ENCODE peak calls at places on chromosomes 16 and 17, in four cellular contexts. Q is mesenchymal stem cell, M is mesendoderm, F is IMR-90. C is an unnamed sample.

GRCh38 chr17:76404976-76405563 is 20.7 kb downstream of the SPHK1 start:
- DNase-seq in Q (no peak), M (no peak), F (no peak), C (no peak)

GRCh38 chr17:43309505-43310329 is 75.9 kb upstream of the RNU2-1 start:
- DNase-seq in Q (peak; percentile 22), M (peak; percentile 40), F (no peak), C (no peak)

GRCh38 chr16:85708338-85708737 is 19.6 kb upstream of the GINS2 start:
- DNase-seq in Q (no peak), M (no peak), F (no peak), C (no peak)

GRCh38 chr17:1766382-1767135 is 4.7 kb downstream of the SERPINF1 start:
- DNase-seq in Q (no peak), M (no peak), F (no peak), C (no peak)

GRCh38 chr17:514584-514983 is 162.0 kb upstream of the RPH3AL start:
- DNase-seq in Q (no peak), M (no peak), F (no peak), C (no peak)

GRCh38 chr16:30009990-30010816 is 624 bp downstream of the DOC2A start:
- DNase-seq in Q (no peak), M (no peak), F (no peak), C (no peak)

GRCh38 chr17:53924530-53925455 is 102.1 kb downstream of the KIF2B start:
- DNase-seq in Q (no peak), M (peak; percentile 26), F (no peak), C (peak; percentile 4)

GRCh38 chr17:50556803-50557202 is 3.7 kb upstream of the CACNA1G start:
- DNase-seq in Q (no peak), M (no peak), F (no peak), C (no peak)

DNA sequence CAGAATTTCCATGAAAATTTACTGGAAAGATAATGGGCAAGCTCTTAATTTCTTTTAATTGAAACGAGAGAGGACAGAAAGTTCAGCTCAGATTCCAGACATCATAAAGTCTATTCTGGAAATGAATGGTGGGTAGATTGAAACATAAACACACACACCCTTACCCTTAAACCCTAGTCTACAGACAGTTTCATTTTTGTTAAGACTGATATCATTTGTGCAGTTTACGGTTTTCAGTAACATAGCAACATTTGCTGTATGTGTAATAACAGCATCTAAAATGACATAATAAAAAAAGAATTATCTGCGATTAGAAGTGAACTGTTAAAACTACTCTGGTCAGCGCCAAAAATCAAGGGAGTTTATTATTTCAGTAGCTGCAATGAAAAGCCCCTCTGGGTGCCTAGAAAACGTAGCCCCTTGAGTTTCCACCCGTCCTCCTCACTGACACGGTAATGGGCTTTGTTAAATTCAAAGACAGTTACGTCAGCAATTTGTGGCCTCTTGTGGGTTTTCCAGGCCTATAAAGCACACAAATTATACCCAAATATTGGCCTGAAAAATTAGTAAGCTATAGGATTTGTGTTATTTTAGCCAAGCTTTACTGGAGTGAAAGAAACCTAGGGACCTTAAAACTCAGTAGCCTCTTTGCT is 520.6 kb upstream of the SOX9 start:
- DNase-seq in Q (no peak), M (no peak), F (peak; percentile 7), C (no peak)
- H3K4ac ChIP-seq in Q (no peak overlapping the region), M (no peak overlapping the region), F (no peak overlapping the region), C (no peak overlapping the region)

GRCh38 chr17:64599827-64600226 is 62.3 kb downstream of the SMURF2 start:
- DNase-seq in Q (no peak), M (no peak), F (no peak), C (no peak)
- H3K4ac ChIP-seq in Q (no peak overlapping the region), M (no peak overlapping the region), F (no peak overlapping the region), C (no peak overlapping the region)

DNA sequence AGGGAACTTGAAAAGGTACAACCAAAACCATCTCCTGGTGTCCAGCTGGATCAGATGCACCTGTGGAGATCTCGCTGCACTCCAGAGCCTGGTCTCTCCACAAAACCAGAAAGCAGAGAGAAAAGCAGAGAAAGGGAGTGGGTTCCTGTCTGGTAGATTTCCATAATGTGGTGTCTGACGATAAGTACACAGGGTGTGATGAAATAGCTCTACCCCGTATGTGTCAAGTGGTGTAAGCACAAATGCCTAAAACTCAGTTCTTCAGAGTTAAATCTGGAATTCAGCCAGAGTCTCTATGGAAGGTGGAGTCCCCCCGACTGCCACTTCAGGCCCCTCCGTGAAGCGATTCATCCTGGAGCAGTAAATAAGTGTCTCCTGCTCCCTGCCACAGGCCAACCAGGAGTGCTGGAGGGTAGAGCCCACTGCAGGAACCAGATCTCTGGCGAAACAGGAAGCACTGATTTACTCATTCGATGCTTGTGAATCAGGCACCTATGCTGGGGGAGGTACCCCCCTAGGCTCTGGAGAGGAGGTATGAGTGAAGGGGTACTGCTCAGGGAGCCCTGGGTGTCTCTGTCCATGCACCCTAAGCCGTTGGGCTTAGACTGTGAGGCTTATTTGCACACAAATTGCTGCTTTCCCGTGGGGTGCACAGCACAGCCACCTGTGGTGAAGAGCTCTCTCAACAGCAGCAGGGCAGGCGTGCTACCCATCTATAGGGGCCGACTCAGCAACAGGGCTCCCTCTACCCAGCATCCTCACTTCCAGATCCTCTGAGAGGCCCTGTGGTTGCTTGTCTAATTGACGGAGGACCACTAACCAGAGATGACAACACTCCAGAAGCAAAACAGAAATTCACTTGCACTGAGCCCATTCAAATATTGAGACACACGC is 97.1 kb upstream of the MYOCD start:
- DNase-seq in Q (peak; percentile 23), M (peak; percentile 19), F (no peak), C (no peak)
- H3K4ac ChIP-seq in Q (no peak overlapping the region), M (no peak overlapping the region), F (peak overlapping the region; percentile 67), C (no peak overlapping the region)

GRCh38 chr17:80679816-80680215 is 135.2 kb downstream of the RPTOR start:
- DNase-seq in Q (peak; percentile 28), M (peak; percentile 60), F (no peak), C (no peak)
- H3K4ac ChIP-seq in Q (peak overlapping the region; percentile 40), M (peak overlapping the region; percentile 60), F (peak overlapping the region; percentile 75), C (no peak overlapping the region)

DNA sequence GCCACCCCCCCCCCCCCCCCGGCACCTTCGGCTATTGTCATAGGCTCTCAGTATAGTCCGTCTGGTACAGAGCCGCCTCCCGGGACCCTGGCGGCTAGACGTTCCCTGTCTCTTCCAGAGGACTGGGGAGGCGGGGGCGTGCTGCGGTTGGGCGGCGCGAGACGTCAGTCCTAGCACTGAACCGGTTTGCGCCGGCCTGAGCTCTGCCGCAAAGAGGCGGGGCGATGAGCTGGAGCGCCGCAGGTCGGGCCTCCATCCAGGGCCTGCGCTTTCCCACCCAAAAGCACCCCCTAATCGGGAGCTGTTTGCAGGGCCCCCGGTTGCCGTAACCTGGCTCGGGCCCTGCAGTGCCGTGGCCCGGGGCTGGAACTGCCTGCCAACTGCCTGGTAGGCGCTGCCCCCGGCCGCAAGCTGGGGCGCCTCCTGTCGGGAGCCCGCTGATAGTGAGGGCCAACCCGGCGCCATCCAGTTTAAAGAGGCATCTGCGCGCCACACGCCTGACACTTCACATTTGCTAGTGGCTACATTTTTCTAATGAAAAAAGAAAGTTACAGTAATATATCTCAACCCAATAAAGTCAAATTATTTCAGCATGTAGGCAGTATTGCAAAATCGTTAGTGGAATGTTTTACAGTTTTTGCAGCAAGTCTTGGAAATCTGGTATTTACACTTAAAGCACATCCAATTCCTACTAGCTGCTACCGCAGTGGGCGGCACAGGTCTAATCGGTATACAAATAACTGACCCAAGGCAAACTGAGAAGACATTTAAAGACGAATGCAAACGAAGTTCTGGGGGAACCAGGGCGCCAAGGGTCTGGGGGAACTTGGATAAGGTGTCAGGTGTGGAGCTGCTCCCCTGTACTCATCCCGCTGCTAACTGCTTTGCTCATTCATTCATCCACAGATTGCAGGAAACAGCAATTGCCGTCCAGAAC is 753 bp upstream of the USP22 start:
- DNase-seq in Q (peak; percentile 99), M (peak; percentile 99), F (peak; percentile 98), C (no peak)
- H3K4ac ChIP-seq in Q (peak overlapping the region; percentile 90), M (no peak overlapping the region), F (peak overlapping the region; percentile 84), C (no peak overlapping the region)

DNA sequence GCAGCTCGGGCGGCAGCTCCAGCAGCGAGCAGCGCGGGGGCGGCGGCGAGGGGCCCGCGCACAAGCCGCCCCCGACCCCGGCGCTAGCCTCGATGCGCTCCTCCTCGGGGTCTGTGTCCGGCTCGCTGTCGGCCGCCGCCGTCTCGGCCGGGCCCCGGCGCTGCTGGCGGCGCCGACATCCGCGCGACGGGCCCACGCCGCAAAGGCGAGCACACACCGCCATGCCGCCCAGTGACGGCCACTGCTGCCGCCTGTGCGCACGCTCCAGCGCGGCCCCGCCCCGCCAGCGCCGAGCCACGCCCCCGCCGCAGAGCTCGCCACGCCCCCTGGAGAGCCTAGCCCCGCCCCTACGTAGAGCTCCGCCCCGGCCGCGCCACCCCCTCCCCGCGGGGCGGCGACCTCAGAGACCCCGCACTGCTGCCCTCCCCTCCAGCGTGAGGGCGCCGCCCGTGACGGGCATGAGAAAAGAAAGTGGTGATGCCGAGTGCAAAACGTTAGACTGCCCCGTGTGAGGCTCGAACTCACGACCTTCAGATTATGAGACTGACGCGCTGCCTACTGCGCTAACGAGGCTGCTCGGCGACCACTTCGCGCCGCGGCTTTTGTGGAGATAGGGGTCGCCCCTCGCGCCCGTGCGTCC is at the start of gene FBXO31:
- DNase-seq in Q (peak; percentile 93), M (peak; percentile 98), F (peak; percentile 94), C (peak; percentile 96)
- H3K4ac ChIP-seq in Q (peak within 1 kb of the TSS; percentile 75), M (peak within 1 kb of the TSS; percentile 4), F (peak within 1 kb of the TSS; percentile 50), C (peak within 1 kb of the TSS; percentile 3)

DNA sequence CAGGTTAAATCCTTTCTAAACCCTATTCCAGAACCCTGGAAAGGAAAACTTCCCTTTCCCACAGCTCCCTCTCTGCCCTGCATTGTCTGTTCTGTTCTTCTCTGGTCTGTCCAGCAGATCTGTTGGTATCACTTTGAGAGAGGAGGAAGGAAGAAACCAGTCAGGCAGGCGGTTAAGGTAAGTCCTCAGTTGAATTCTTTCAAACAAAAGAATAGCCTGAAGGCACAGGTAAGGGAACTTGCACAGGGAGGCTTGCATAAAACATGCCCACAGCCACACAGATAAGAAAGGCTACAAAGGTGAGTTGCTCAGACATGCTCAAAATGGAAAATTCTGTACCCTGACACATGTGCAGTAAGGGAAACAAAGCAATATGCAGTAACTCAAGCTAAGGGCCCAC is 595.7 kb upstream of the CDH5 start:
- DNase-seq in Q (no peak), M (peak; percentile 20), F (no peak), C (no peak)
- H3K4ac ChIP-seq in Q (no peak overlapping the region), M (no peak overlapping the region), F (no peak overlapping the region), C (no peak overlapping the region)

GRCh38 chr17:7651959-7652658 is 1.4 kb downstream of the ATP1B2 start:
- DNase-seq in Q (no peak), M (no peak), F (no peak), C (no peak)
- H3K4ac ChIP-seq in Q (no peak overlapping the region), M (no peak overlapping the region), F (no peak overlapping the region), C (no peak overlapping the region)

GRCh38 chr17:68228817-68229570 is 18.8 kb upstream of the AMZ2 start:
- DNase-seq in Q (no peak), M (no peak), F (no peak), C (no peak)
- H3K4ac ChIP-seq in Q (no peak overlapping the region), M (no peak overlapping the region), F (no peak overlapping the region), C (no peak overlapping the region)

C was measured in neuronal stem cell.